ENCODE peak calls at places on chromosomes 11 and 22, in five cellular contexts. K is neuronal stem cell, O is mesenchymal stem cell, C is H1, R is trophoblast cell. Q is an unnamed sample.

GRCh38 chr11:104570088-104570701 is 328.1 kb downstream of the CASP12 start:
- DNase-seq in K (no peak), O (no peak), C (no peak), R (peak; percentile 7), Q (no peak)

GRCh38 chr22:21764038-21764804 is 28.6 kb upstream of the YPEL1 start:
- DNase-seq in K (no peak), O (no peak), C (no peak), R (no peak), Q (no peak)

GRCh38 chr22:42933783-42934144 is 76.7 kb upstream of the ARFGAP3 start:
- DNase-seq in K (no peak), O (peak; percentile 99), C (no peak), R (peak; percentile 69), Q (no peak)

GRCh38 chr22:50727678-50728522 is 10.1 kb upstream of the ACR start:
- DNase-seq in K (no peak), O (no peak), C (no peak), R (no peak), Q (no peak)

GRCh38 chr11:20112291-20113146 is 47.8 kb downstream of the DBX1 start:
- DNase-seq in K (no peak), O (peak; percentile 98), C (no peak), R (peak; percentile 79), Q (peak; percentile 45)

GRCh38 chr11:118210323-118210722 is 14.5 kb downstream of the JAML start:
- DNase-seq in K (no peak), O (no peak), C (no peak), R (no peak), Q (no peak)

GRCh38 chr22:20439556-20439927 is 1.9 kb upstream of the SCARF2 start:
- DNase-seq in K (no peak), O (no peak), C (no peak), R (no peak), Q (no peak)

GRCh38 chr11:72454791-72455190 is 20.5 kb upstream of the CLPB start:
- DNase-seq in K (no peak), O (no peak), C (no peak), R (no peak), Q (no peak)

GRCh38 chr11:44525473-44526252 is 39.8 kb upstream of the CD82 start:
- DNase-seq in K (no peak), O (no peak), C (no peak), R (no peak), Q (no peak)

GRCh38 chr22:41274856-41275255 is 11.1 kb downstream of the RANGAP1 start:
- DNase-seq in K (no peak), O (no peak), C (no peak), R (no peak), Q (no peak)

GRCh38 chr11:78664606-78665005 is 89.9 kb upstream of the NARS2 start:
- DNase-seq in K (no peak), O (no peak), C (no peak), R (no peak), Q (no peak)
- H2BK12ac ChIP-seq in K (no peak overlapping the region), O (no peak overlapping the region), C (no peak overlapping the region), R (no peak overlapping the region), Q (no peak overlapping the region)

GRCh38 chr11:102843474-102843873 is at the start of gene MMP3:
- DNase-seq in K (no peak), O (peak; percentile 37), C (no peak), R (no peak), Q (no peak)
- H3K4ac ChIP-seq in K (no peak within 1 kb of the TSS), O (no peak within 1 kb of the TSS), C (no peak within 1 kb of the TSS), R (no peak within 1 kb of the TSS), Q (no peak within 1 kb of the TSS)

GRCh38 chr11:11977206-11977938 is 31.1 kb downstream of the DKK3 start:
- DNase-seq in K (no peak), O (peak; percentile 93), C (peak; percentile 47), R (peak; percentile 64), Q (peak; percentile 52)
- H3K9ac ChIP-seq in K (no peak overlapping the region), O (peak overlapping the region; percentile 25), C (no peak overlapping the region), R (peak overlapping the region; percentile 14), Q (no peak overlapping the region)

DNA sequence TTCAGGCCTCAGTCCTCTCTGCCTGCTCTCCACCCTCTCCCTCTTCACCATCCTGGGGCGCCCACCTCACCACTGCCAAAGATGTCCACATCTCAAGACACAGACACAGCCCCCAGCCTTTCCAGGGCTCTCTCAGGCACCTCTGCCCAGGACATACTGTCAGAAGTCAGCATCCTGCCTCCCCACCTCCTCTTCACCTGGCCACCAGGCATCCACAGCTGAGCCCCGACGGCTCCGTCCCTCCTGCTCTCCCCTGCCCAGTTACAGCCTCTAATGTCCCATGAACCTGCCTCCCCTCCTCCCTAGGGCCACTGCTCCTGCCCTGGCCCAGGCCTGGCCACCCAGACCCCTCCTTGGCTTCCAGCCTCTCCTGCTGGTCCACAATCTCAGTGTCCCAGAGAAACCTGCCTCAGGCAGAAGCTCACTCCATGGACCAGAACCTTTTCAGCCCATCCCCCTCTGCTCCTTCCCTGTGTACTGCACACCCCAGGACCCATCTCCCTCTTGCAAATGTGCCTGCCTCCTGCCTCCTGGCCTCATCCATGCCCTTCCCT is 3.2 kb downstream of the LTBP3 start:
- DNase-seq in K (no peak), O (no peak), C (no peak), R (no peak), Q (no peak)
- H2BK12ac ChIP-seq in K (peak overlapping the region; percentile 79), O (peak overlapping the region; percentile 0), C (peak overlapping the region; percentile 87), R (peak overlapping the region; percentile 17), Q (no peak overlapping the region)

DNA sequence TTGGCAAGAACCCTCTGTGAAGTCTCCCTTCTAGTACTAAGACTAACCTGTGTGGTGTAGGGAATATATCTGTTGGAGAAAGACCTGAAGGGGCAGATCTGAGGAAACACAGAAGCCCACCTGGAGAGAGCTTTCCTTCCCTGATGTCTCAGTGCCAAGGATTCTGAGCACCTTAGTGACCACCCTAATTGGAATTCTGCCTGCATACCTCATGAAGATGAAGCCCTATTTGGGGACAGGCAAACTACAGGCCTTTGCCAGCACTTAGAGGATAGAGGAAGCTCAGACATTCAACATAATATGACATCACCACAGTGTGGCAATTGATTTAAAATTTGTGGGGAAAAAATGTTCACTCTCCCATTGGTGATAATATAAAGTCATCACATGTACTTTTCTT is 766.2 kb upstream of the KIRREL3 start:
- DNase-seq in K (no peak), O (no peak), C (no peak), R (no peak), Q (no peak)
- H3K4ac ChIP-seq in K (no peak overlapping the region), O (no peak overlapping the region), C (peak overlapping the region; percentile 75), R (no peak overlapping the region), Q (no peak overlapping the region)

DNA sequence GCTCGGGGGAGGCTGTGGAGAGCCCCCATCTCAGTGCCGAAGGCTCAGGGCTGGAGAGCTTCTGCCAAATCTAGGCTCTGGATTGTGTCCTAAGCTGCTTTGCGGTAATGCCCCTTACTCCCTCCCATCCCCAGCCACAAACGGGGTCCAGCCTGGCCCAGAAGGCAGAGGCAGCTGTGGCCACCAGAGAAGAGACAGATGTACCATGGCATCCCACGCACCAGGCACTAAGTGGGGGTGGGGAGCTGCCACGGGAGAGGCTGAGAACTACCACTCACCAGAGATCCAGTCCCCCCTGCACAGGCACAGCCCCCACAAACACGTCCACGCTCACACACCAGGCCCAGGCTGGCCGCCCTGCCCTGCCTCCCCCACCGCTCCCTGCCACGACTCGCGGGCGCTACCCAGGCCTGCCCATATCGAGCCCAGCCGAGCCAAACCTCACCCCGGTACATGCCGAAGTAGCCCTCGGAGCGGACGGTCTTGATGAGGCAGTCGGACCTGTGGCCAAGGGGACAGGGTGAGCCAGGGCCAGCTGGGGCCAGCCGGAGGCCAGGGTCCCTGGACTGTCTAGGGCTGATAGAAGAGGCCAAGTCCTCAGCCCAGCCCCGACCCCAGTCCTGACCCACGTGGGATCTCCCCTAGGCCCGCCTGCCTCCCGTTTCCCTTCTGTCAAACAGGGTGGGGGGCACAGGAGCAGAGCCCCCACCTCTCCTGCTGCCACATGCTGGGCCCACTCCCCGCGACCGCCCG is 3.9 kb downstream of the SLC25A22 start:
- DNase-seq in K (no peak), O (no peak), C (no peak), R (no peak), Q (no peak)
- H3K9ac ChIP-seq in K (peak overlapping the region; percentile 70), O (no peak overlapping the region), C (no peak overlapping the region), R (no peak overlapping the region), Q (no peak overlapping the region)

GRCh38 chr11:106263527-106263926 is 186.1 kb downstream of the AASDHPPT start:
- DNase-seq in K (no peak), O (no peak), C (no peak), R (no peak), Q (no peak)
- H2BK12ac ChIP-seq in K (no peak overlapping the region), O (no peak overlapping the region), C (no peak overlapping the region), R (no peak overlapping the region), Q (no peak overlapping the region)

Q was measured in H9.